ENCODE peak calls at places on chromosomes 4 and X, in eight cellular contexts. E is left lung; D is activated T-cell treated with anti-CD3 and anti-CD28 coated beads for 48 hours; N is stimulated activated CD4-positive, alpha-beta T cell treated with anti-CD3 and anti-CD28 coated beads, Interleukin-15, amount 100 ng/mL, for 1 hour; B is heart left ventricle; S is NCI-H510A treated with DMSO at 0.1 percent for 48 hours; F is M059J; L is lung microvascular endothelial cell. O is an unnamed sample.

GRCh38 chr4:140755811-140756291 is 334 bp downstream of the TBC1D9 start:
- DNase-seq in E (peak; percentile 87), D (peak; percentile 9), N (no peak), B (peak; percentile 56), S (no peak), F (peak; percentile 49), L (peak; percentile 64), O (peak; percentile 66)

GRCh38 chrX:153870288-153870690 is 15.7 kb downstream of the L1CAM start:
- DNase-seq in E (no peak), D (no peak), N (no peak), B (no peak), S (no peak), F (no peak), L (no peak), O (no peak)

GRCh38 chr4:8544282-8544681 is 35.9 kb upstream of the GPR78 start:
- DNase-seq in E (no peak), D (no peak), N (no peak), B (no peak), S (no peak), F (no peak), L (no peak), O (no peak)

GRCh38 chr4:8695237-8696219 is 103.0 kb downstream of the CPZ start:
- DNase-seq in E (no peak), D (no peak), N (no peak), B (no peak), S (no peak), F (no peak), L (no peak), O (no peak)

GRCh38 chrX:104039689-104040505 is at the start of gene H2BW2:
- DNase-seq in E (no peak), D (no peak), N (no peak), B (no peak), S (no peak), F (no peak), L (no peak), O (no peak)

GRCh38 chr4:8558080-8558960 is 21.9 kb upstream of the GPR78 start:
- DNase-seq in E (no peak), D (no peak), N (no peak), B (no peak), S (no peak), F (peak; percentile 76), L (no peak), O (peak; percentile 84)

GRCh38 chrX:42519666-42520231 is 258.2 kb downstream of the PPP1R2C start:
- DNase-seq in E (no peak), D (no peak), N (no peak), B (no peak), S (no peak), F (peak; percentile 69), L (no peak), O (peak; percentile 28)

GRCh38 chr4:87425711-87426110 is 3.3 kb downstream of the NUDT9 start:
- DNase-seq in E (no peak), D (no peak), N (no peak), B (no peak), S (no peak), F (peak; percentile 34), L (no peak), O (no peak)

GRCh38 chrX:132834109-132834508 is 124.3 kb downstream of the HS6ST2 start:
- DNase-seq in E (no peak), D (no peak), N (no peak), B (no peak), S (no peak), F (no peak), L (no peak), O (no peak)

GRCh38 chr4:119559044-119559647 is 69.5 kb downstream of the PDE5A start:
- DNase-seq in E (no peak), D (no peak), N (no peak), B (no peak), S (peak; percentile 45), F (peak; percentile 52), L (peak; percentile 69), O (peak; percentile 2)

GRCh38 chr4:24912252-24913098 is at the start of gene CCDC149:
- DNase-seq in E (peak; percentile 90), D (peak; percentile 4), N (no peak), B (peak; percentile 74), S (peak; percentile 59), F (peak; percentile 67), L (peak; percentile 78), O (peak; percentile 47)

GRCh38 chr4:72507167-72507566 is 61.9 kb downstream of the ADAMTS3 start:
- DNase-seq in E (no peak), D (no peak), N (no peak), B (no peak), S (no peak), F (no peak), L (no peak), O (no peak)

GRCh38 chr4:21134994-21135393 is 434.7 kb downstream of the PACRGL start:
- DNase-seq in E (no peak), D (no peak), N (no peak), B (no peak), S (peak; percentile 13), F (peak; percentile 50), L (peak; percentile 2), O (no peak)

GRCh38 chrX:118665204-118665603 is 62.2 kb upstream of the IL13RA1 start:
- DNase-seq in E (no peak), D (no peak), N (no peak), B (no peak), S (no peak), F (no peak), L (no peak), O (no peak)

GRCh38 chr4:141133146-141134006 is at the start of gene RNF150:
- DNase-seq in E (peak; percentile 87), D (peak; percentile 45), N (no peak), B (peak; percentile 79), S (peak; percentile 56), F (peak; percentile 80), L (peak; percentile 76), O (peak; percentile 80)

GRCh38 chr4:173500841-173501591 is 29.0 kb downstream of the HAND2 start:
- DNase-seq in E (peak; percentile 83), D (no peak), N (no peak), B (no peak), S (no peak), F (no peak), L (no peak), O (no peak)

GRCh38 chr4:177511611-177512010 is 69.4 kb upstream of the AGA start:
- DNase-seq in E (no peak), D (no peak), N (no peak), B (no peak), S (peak; percentile 78), F (no peak), L (no peak), O (peak; percentile 95)

GRCh38 chr4:135824759-135825331 is 1623.3 kb upstream of the PABPC4L start:
- DNase-seq in E (no peak), D (no peak), N (no peak), B (no peak), S (no peak), F (no peak), L (no peak), O (no peak)

GRCh38 chr4:151563194-151563593 is 154.2 kb downstream of the FHIP1A start:
- DNase-seq in E (no peak), D (no peak), N (no peak), B (no peak), S (peak; percentile 13), F (peak; percentile 72), L (no peak), O (no peak)

GRCh38 chr4:96677499-96677898 is 837.6 kb downstream of the PDHA2 start:
- DNase-seq in E (no peak), D (no peak), N (no peak), B (no peak), S (no peak), F (peak; percentile 45), L (no peak), O (no peak)

GRCh38 chr4:52202931-52203330 is 151.8 kb downstream of the SPATA18 start:
- DNase-seq in E (no peak), D (no peak), N (no peak), B (no peak), S (no peak), F (no peak), L (no peak), O (no peak)

GRCh38 chr4:47215759-47216158 is 184.4 kb downstream of the GABRB1 start:
- DNase-seq in E (no peak), D (no peak), N (no peak), B (no peak), S (no peak), F (peak; percentile 34), L (no peak), O (no peak)